ENCODE peak calls at places on chromosomes 11 and 22, in four cellular contexts. One of them, this sample, is unnamed.

GRCh38 chr11:35214792-35215193 is 75.8 kb downstream of the CD44 start:
- DNase-seq in H9: peak
- DNase-seq in adipocyte: peak
- DNase-seq in NCI-H1417: no peak
- DNase-seq in this sample: peak

GRCh38 chr22:26471522-26471921 is 12.1 kb downstream of the HPS4 start:
- DNase-seq in H9: no peak
- DNase-seq in adipocyte: peak
- DNase-seq in NCI-H1417: no peak
- DNase-seq in this sample: no peak

GRCh38 chr11:69215216-69215615 is 59.5 kb downstream of the SMIM38 start:
- DNase-seq in H9: peak
- DNase-seq in adipocyte: no peak
- DNase-seq in NCI-H1417: no peak
- DNase-seq in this sample: no peak

GRCh38 chr11:32792111-32792947 is 2.1 kb downstream of the CCDC73 start:
- DNase-seq in H9: no peak
- DNase-seq in adipocyte: no peak
- DNase-seq in NCI-H1417: no peak
- DNase-seq in this sample: no peak

GRCh38 chr11:10622957-10623787 is 54.7 kb upstream of the LYVE1 start:
- DNase-seq in H9: no peak
- DNase-seq in adipocyte: no peak
- DNase-seq in NCI-H1417: no peak
- DNase-seq in this sample: no peak

GRCh38 chr11:30313580-30313979 is 9.3 kb upstream of the ARL14EP start:
- DNase-seq in H9: no peak
- DNase-seq in adipocyte: no peak
- DNase-seq in NCI-H1417: no peak
- DNase-seq in this sample: no peak

GRCh38 chr22:38144025-38144405 is 33.5 kb upstream of the BAIAP2L2 start:
- DNase-seq in H9: peak
- DNase-seq in adipocyte: no peak
- DNase-seq in NCI-H1417: no peak
- DNase-seq in this sample: no peak

GRCh38 chr11:94593030-94593429 is 25.9 kb downstream of the PIWIL4 start:
- DNase-seq in H9: no peak
- DNase-seq in adipocyte: no peak
- DNase-seq in NCI-H1417: no peak
- DNase-seq in this sample: no peak

GRCh38 chr11:121163658-121164308 is 62.7 kb downstream of the TECTA start:
- DNase-seq in H9: no peak
- DNase-seq in adipocyte: no peak
- DNase-seq in NCI-H1417: no peak
- DNase-seq in this sample: no peak

GRCh38 chr11:62792193-62792575 is 378 bp upstream of the TMEM223 start:
- DNase-seq in H9: peak
- DNase-seq in adipocyte: no peak
- DNase-seq in NCI-H1417: no peak
- DNase-seq in this sample: no peak

GRCh38 chr11:111878766-111879636 is at the start of the genes CFAP68 and FDXACB1:
- DNase-seq in H9: peak
- DNase-seq in adipocyte: peak
- DNase-seq in NCI-H1417: peak
- DNase-seq in this sample: peak

GRCh38 chr22:28988455-28988854 is 73.2 kb downstream of the C22orf31 start:
- DNase-seq in H9: no peak
- DNase-seq in adipocyte: no peak
- DNase-seq in NCI-H1417: no peak
- DNase-seq in this sample: no peak

GRCh38 chr22:45583504-45583903 is 80.8 kb downstream of the FBLN1 start:
- DNase-seq in H9: no peak
- DNase-seq in adipocyte: no peak
- DNase-seq in NCI-H1417: no peak
- DNase-seq in this sample: no peak

GRCh38 chr11:35216962-35217667 is 78.1 kb downstream of the CD44 start:
- DNase-seq in H9: peak
- DNase-seq in adipocyte: no peak
- DNase-seq in NCI-H1417: peak
- DNase-seq in this sample: peak

GRCh38 chr22:19806213-19807160 is 45.9 kb downstream of the TBX1 start:
- DNase-seq in H9: no peak
- DNase-seq in adipocyte: no peak
- DNase-seq in NCI-H1417: peak
- DNase-seq in this sample: no peak

GRCh38 chr11:45458269-45458668 is 172.1 kb upstream of the SYT13 start:
- DNase-seq in H9: no peak
- DNase-seq in adipocyte: no peak
- DNase-seq in NCI-H1417: no peak
- DNase-seq in this sample: no peak

GRCh38 chr22:37739000-37739399 is 42.2 kb downstream of the TRIOBP start:
- DNase-seq in H9: no peak
- DNase-seq in adipocyte: no peak
- DNase-seq in NCI-H1417: no peak
- DNase-seq in this sample: peak

GRCh38 chr11:28529540-28530410 is 421.6 kb downstream of the METTL15 start:
- DNase-seq in H9: no peak
- DNase-seq in adipocyte: peak
- DNase-seq in NCI-H1417: peak
- DNase-seq in this sample: peak

GRCh38 chr11:128052912-128053641 is 534.3 kb downstream of the ETS1 start:
- DNase-seq in H9: no peak
- DNase-seq in adipocyte: peak
- DNase-seq in NCI-H1417: no peak
- DNase-seq in this sample: peak

GRCh38 chr11:26580929-26581328 is 8.9 kb upstream of the MUC15 start:
- DNase-seq in H9: no peak
- DNase-seq in adipocyte: peak
- DNase-seq in NCI-H1417: no peak
- DNase-seq in this sample: peak

GRCh38 chr11:19382131-19382611 is 141.4 kb upstream of the E2F8 start:
- DNase-seq in H9: no peak
- DNase-seq in adipocyte: no peak
- DNase-seq in NCI-H1417: no peak
- DNase-seq in this sample: no peak

GRCh38 chr11:74559110-74559933 is 33.1 kb upstream of the POLD3 start:
- DNase-seq in H9: no peak
- DNase-seq in adipocyte: no peak
- DNase-seq in NCI-H1417: no peak
- DNase-seq in this sample: no peak

GRCh38 chr22:38243007-38243775 is 29.6 kb downstream of the TMEM184B start:
- DNase-seq in H9: no peak
- DNase-seq in adipocyte: no peak
- DNase-seq in NCI-H1417: peak
- DNase-seq in this sample: peak

GRCh38 chr22:29994941-29995340 is 85.3 kb upstream of the HORMAD2 start:
- DNase-seq in H9: no peak
- DNase-seq in adipocyte: no peak
- DNase-seq in NCI-H1417: no peak
- DNase-seq in this sample: no peak

GRCh38 chr11:44454686-44455085 is 110.8 kb upstream of the CD82 start:
- DNase-seq in H9: no peak
- DNase-seq in adipocyte: no peak
- DNase-seq in NCI-H1417: no peak
- DNase-seq in this sample: no peak

GRCh38 chr11:12319734-12320387 is 57.5 kb upstream of the PARVA start:
- DNase-seq in H9: no peak
- DNase-seq in adipocyte: peak
- DNase-seq in NCI-H1417: peak
- DNase-seq in this sample: peak

GRCh38 chr22:35883028-35883620 is 145.5 kb downstream of the RBFOX2 start:
- DNase-seq in H9: no peak
- DNase-seq in adipocyte: peak
- DNase-seq in NCI-H1417: no peak
- DNase-seq in this sample: no peak

GRCh38 chr11:27174026-27174425 is 133.4 kb downstream of the BBOX1 start:
- DNase-seq in H9: no peak
- DNase-seq in adipocyte: no peak
- DNase-seq in NCI-H1417: peak
- DNase-seq in this sample: no peak

GRCh38 chr11:70367071-70367470 is 31.3 kb upstream of the CTTN start:
- DNase-seq in H9: no peak
- DNase-seq in adipocyte: no peak
- DNase-seq in NCI-H1417: no peak
- DNase-seq in this sample: peak

GRCh38 chr11:26878959-26879581 is 114.8 kb upstream of the FIBIN start:
- DNase-seq in H9: peak
- DNase-seq in adipocyte: no peak
- DNase-seq in NCI-H1417: no peak
- DNase-seq in this sample: no peak

GRCh38 chr11:134332189-134332631 is 422 bp downstream of the GLB1L2 start:
- DNase-seq in H9: peak
- DNase-seq in adipocyte: no peak
- DNase-seq in NCI-H1417: no peak
- DNase-seq in this sample: no peak

GRCh38 chr11:110196241-110196754 is 100.1 kb downstream of the RDX start:
- DNase-seq in H9: no peak
- DNase-seq in adipocyte: peak
- DNase-seq in NCI-H1417: no peak
- DNase-seq in this sample: peak

GRCh38 chr22:38034278-38034882 is 22.8 kb upstream of the PICK1 start:
- DNase-seq in H9: peak
- DNase-seq in adipocyte: peak
- DNase-seq in NCI-H1417: no peak
- DNase-seq in this sample: peak

GRCh38 chr11:118621071-118621815 is 13.8 kb downstream of the PHLDB1 start:
- DNase-seq in H9: peak
- DNase-seq in adipocyte: peak
- DNase-seq in NCI-H1417: peak
- DNase-seq in this sample: peak

GRCh38 chr11:63906585-63906984 is 10.4 kb downstream of the RCOR2 start:
- DNase-seq in H9: no peak
- DNase-seq in adipocyte: peak
- DNase-seq in NCI-H1417: peak
- DNase-seq in this sample: no peak

GRCh38 chr22:36505998-36506635 is 723 bp downstream of the FOXRED2 start:
- DNase-seq in H9: peak
- DNase-seq in adipocyte: no peak
- DNase-seq in NCI-H1417: no peak
- DNase-seq in this sample: no peak

GRCh38 chr11:68916439-68916838 is 12.7 kb downstream of the IGHMBP2 start:
- DNase-seq in H9: no peak
- DNase-seq in adipocyte: no peak
- DNase-seq in NCI-H1417: no peak
- DNase-seq in this sample: no peak

GRCh38 chr11:66835762-66836405 is 7.4 kb upstream of the RCE1 start:
- DNase-seq in H9: no peak
- DNase-seq in adipocyte: peak
- DNase-seq in NCI-H1417: no peak
- DNase-seq in this sample: peak